ENCODE peak calls at places on chromosomes 6 and 20, in six cellular contexts. G is MG63, C is adrenal gland, A is uterus, T is psoas muscle, Y is GM23338. D is an unnamed sample.

GRCh38 chr6:167113935-167114910 is 8.7 kb upstream of the CCR6 start:
- DNase-seq in C (peak; percentile 40), Y (no peak), T (no peak), A (no peak), G (no peak), D (no peak)

GRCh38 chr6:52507557-52508260 is 69.2 kb downstream of the TRAM2 start:
- DNase-seq in C (no peak), A (no peak), Y (no peak), G (peak; percentile 82), T (no peak), D (no peak)

GRCh38 chr6:32092760-32093497 is 16.2 kb downstream of the TNXB start:
- DNase-seq in Y (no peak), T (no peak), C (no peak), A (peak; percentile 76), G (peak; percentile 92), D (no peak)

GRCh38 chr6:160520043-160520904 is 143.8 kb downstream of the LPA start:
- DNase-seq in G (peak; percentile 60), T (peak; percentile 76), Y (peak; percentile 75), A (peak; percentile 75), C (peak; percentile 85), D (peak; percentile 79)

GRCh38 chr20:4160761-4161305 is 145.5 kb upstream of the RNF24 start:
- DNase-seq in C (peak; percentile 50), G (no peak), A (no peak), Y (peak; percentile 39), T (no peak), D (no peak)

GRCh38 chr6:131038612-131039344 is 24.3 kb downstream of the EPB41L2 start:
- DNase-seq in T (no peak), C (no peak), Y (no peak), A (no peak), G (no peak), D (no peak)

GRCh38 chr6:166932116-166932515 is 24.2 kb downstream of the RNASET2 start:
- DNase-seq in T (no peak), A (no peak), Y (no peak), G (no peak), C (no peak), D (no peak)

GRCh38 chr6:98343004-98343403 is 491.4 kb upstream of the POU3F2 start:
- DNase-seq in T (no peak), Y (no peak), A (no peak), C (no peak), G (no peak), D (no peak)

GRCh38 chr6:18978330-18979128 is 591.4 kb downstream of the RNF144B start:
- DNase-seq in Y (peak; percentile 67), G (no peak), T (no peak), C (no peak), A (no peak), D (no peak)

GRCh38 chr6:121510568-121511177 is 75.2 kb downstream of the GJA1 start:
- DNase-seq in G (no peak), Y (no peak), A (no peak), C (no peak), T (no peak), D (no peak)

GRCh38 chr6:912871-913663 is 220.1 kb upstream of the EXOC2 start:
- DNase-seq in Y (peak; percentile 78), A (no peak), G (peak; percentile 30), T (no peak), C (no peak), D (no peak)

GRCh38 chr20:62652051-62652893 is 10.0 kb downstream of the SLCO4A1 start:
- DNase-seq in A (peak; percentile 96), Y (peak; percentile 61), G (peak; percentile 99), T (peak; percentile 94), C (peak; percentile 93), D (peak; percentile 88)

GRCh38 chr20:13857304-13857703 is 72.5 kb downstream of the NDUFAF5 start:
- DNase-seq in G (no peak), Y (no peak), A (no peak), C (peak; percentile 45), T (peak; percentile 79), D (peak; percentile 52)

GRCh38 chr6:95923518-95923917 is 92.3 kb upstream of the FUT9 start:
- DNase-seq in Y (peak; percentile 63), A (no peak), T (no peak), C (peak; percentile 20), G (no peak), D (no peak)

GRCh38 chr6:119312875-119313338 is 36.7 kb downstream of the MAN1A1 start:
- DNase-seq in Y (no peak), A (no peak), T (no peak), G (no peak), C (no peak), D (no peak)

GRCh38 chr6:44039839-44040350 is 87.4 kb downstream of the MRPL14 start:
- DNase-seq in T (no peak), Y (no peak), A (no peak), C (no peak), G (no peak), D (no peak)

GRCh38 chr20:9571783-9572182 is 57.4 kb downstream of the LAMP5 start:
- DNase-seq in G (no peak), T (no peak), C (no peak), A (no peak), Y (no peak), D (no peak)
- H3K36me3 ChIP-seq in G (no peaks in the 10 kb centered on the region), T (no peaks in the 10 kb centered on the region), C (no peaks in the 10 kb centered on the region), A (no peaks in the 10 kb centered on the region), Y (no peaks in the 10 kb centered on the region), D (no peaks in the 10 kb centered on the region)

GRCh38 chr6:40482532-40482931 is 104.6 kb downstream of the LRFN2 start:
- DNase-seq in T (no peak), C (no peak), G (no peak), A (no peak), Y (peak; percentile 41), D (no peak)
- H3K36me3 ChIP-seq in T (no peaks in the 10 kb centered on the region), C (no peaks in the 10 kb centered on the region), G (no peaks in the 10 kb centered on the region), A (no peaks in the 10 kb centered on the region), Y (no peaks in the 10 kb centered on the region), D (no peaks in the 10 kb centered on the region)

DNA sequence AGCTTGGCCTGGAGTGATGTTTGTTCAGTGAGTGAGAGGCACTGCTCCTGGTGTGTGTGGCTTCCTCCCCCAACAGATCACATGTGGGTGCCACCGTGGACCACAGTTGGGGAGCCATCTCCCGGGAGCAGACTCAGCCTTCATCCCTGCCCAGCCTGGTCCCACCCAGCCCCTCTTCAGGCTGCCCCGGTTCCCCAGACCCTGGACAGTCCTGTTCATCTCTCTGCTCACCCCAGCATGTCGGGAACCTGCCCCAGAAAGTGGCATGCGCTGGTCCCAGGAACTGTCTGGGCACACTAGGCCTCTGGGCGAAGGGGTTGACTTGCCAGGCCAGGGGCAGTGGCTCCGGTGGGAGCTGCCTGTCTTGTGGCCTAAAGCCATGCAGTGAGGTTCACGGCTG is 21.5 kb upstream of the PPP1R3G start:
- DNase-seq in G (no peak), Y (no peak), A (no peak), T (no peak), C (no peak), D (no peak)
- H3K36me3 ChIP-seq in G (no peaks in the 10 kb centered on the region), Y (no peaks in the 10 kb centered on the region), A (no peaks in the 10 kb centered on the region), T (no peaks in the 10 kb centered on the region), C (no peaks in the 10 kb centered on the region), D (no peaks in the 10 kb centered on the region)

GRCh38 chr6:152318278-152318677 is 318.9 kb downstream of the SYNE1 start:
- DNase-seq in T (no peak), A (no peak), C (no peak), Y (no peak), G (no peak), D (no peak)

GRCh38 chr6:152323376-152323775 is 313.8 kb downstream of the SYNE1 start:
- DNase-seq in G (no peak), Y (peak; percentile 3), T (no peak), A (no peak), C (no peak), D (no peak)
- H3K36me3 ChIP-seq in G (no peaks in the 10 kb centered on the region), Y (no peaks in the 10 kb centered on the region), T (peaks cover 100% of the 10 kb centered on the region), A (no peaks in the 10 kb centered on the region), C (no peaks in the 10 kb centered on the region), D (peaks cover 25% of the 10 kb centered on the region)

DNA sequence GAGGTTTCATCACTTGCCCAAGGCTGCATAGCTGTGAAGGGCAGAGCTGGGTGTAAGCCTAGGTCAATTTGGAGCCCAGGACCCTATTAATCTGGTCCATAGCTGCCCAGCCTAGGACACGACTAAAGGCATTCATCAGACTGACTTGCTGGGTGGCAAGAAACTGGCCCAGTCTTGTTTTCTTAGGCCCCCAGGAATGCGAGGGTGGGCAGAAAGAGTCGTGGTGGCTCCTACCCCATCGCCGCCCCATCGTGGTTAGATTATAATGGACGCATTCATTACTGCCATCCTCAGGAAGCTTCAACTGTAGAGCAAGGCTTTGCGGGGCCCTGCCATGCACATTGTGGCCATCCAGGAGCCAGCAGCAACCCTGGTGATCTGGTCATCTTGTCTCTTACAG is 16.1 kb downstream of the DYNLRB1 start:
- DNase-seq in G (no peak), A (no peak), Y (no peak), C (no peak), T (no peak), D (no peak)
- H3K36me3 ChIP-seq in G (peaks cover 95% of the 10 kb centered on the region), A (no peaks in the 10 kb centered on the region), Y (no peaks in the 10 kb centered on the region), C (no peaks in the 10 kb centered on the region), T (peaks cover 84% of the 10 kb centered on the region), D (peaks cover 50% of the 10 kb centered on the region)

GRCh38 chr6:163826668-163827067 is 412.1 kb downstream of the QKI start:
- DNase-seq in Y (no peak), G (no peak), A (no peak), T (no peak), C (no peak), D (no peak)
- H3K36me3 ChIP-seq in Y (no peaks in the 10 kb centered on the region), G (no peaks in the 10 kb centered on the region), A (no peaks in the 10 kb centered on the region), T (no peaks in the 10 kb centered on the region), C (no peaks in the 10 kb centered on the region), D (no peaks in the 10 kb centered on the region)

GRCh38 chr20:46060301-46060881 is 29.4 kb downstream of the NCOA5 start:
- DNase-seq in Y (no peak), A (no peak), G (no peak), T (no peak), C (no peak), D (no peak)
- H3K36me3 ChIP-seq in Y (peaks cover 28% of the 10 kb centered on the region), A (no peaks in the 10 kb centered on the region), G (peaks cover 49% of the 10 kb centered on the region), T (peaks cover 59% of the 10 kb centered on the region), C (no peaks in the 10 kb centered on the region), D (peaks cover 41% of the 10 kb centered on the region)

GRCh38 chr6:158480989-158481388 is 78.9 kb upstream of the TMEM181 start:
- DNase-seq in Y (no peak), T (no peak), G (no peak), C (no peak), A (no peak), D (no peak)
- H3K36me3 ChIP-seq in Y (peaks cover 11% of the 10 kb centered on the region), T (peaks cover 45% of the 10 kb centered on the region), G (no peaks in the 10 kb centered on the region), C (no peaks in the 10 kb centered on the region), A (no peaks in the 10 kb centered on the region), D (peaks cover 12% of the 10 kb centered on the region)